ENCODE peak calls at places on chromosome 5, in ten cellular contexts. One of them, this sample, is unnamed.

GRCh38 chr5:65474129-65474711 is 7.5 kb downstream of the ADAMTS6 start:
- DNase-seq in lower leg skin: no peak
- DNase-seq in ovary: no peak
- DNase-seq in suprapubic skin: no peak
- DNase-seq in heart left ventricle: no peak
- DNase-seq in K562: no peak
- DNase-seq in right lobe of liver: no peak
- DNase-seq in sigmoid colon: no peak
- DNase-seq in A549: no peak
- DNase-seq in Peyer's patch: no peak
- DNase-seq in this sample: no peak

GRCh38 chr5:98468188-98468869 is 305.1 kb upstream of the RGMB start:
- DNase-seq in heart left ventricle: no peak
- DNase-seq in ovary: no peak
- DNase-seq in suprapubic skin: no peak
- DNase-seq in Peyer's patch: no peak
- DNase-seq in lower leg skin: no peak
- DNase-seq in A549: peak; percentile 29
- DNase-seq in K562: no peak
- DNase-seq in right lobe of liver: no peak
- DNase-seq in sigmoid colon: no peak
- DNase-seq in this sample: no peak

GRCh38 chr5:19498852-19499251 is 489.1 kb downstream of the CDH18 start:
- DNase-seq in K562: no peak
- DNase-seq in sigmoid colon: no peak
- DNase-seq in Peyer's patch: no peak
- DNase-seq in ovary: no peak
- DNase-seq in suprapubic skin: no peak
- DNase-seq in lower leg skin: no peak
- DNase-seq in right lobe of liver: no peak
- DNase-seq in heart left ventricle: no peak
- DNase-seq in A549: no peak
- DNase-seq in this sample: no peak

GRCh38 chr5:12354686-12355085 is 450.4 kb upstream of the CTNND2 start:
- DNase-seq in A549: no peak
- DNase-seq in ovary: no peak
- DNase-seq in sigmoid colon: no peak
- DNase-seq in heart left ventricle: no peak
- DNase-seq in suprapubic skin: no peak
- DNase-seq in Peyer's patch: no peak
- DNase-seq in lower leg skin: no peak
- DNase-seq in right lobe of liver: no peak
- DNase-seq in K562: no peak
- DNase-seq in this sample: no peak

GRCh38 chr5:168219515-168220410 is 71.7 kb upstream of the WWC1 start:
- DNase-seq in suprapubic skin: no peak
- DNase-seq in A549: peak; percentile 80
- DNase-seq in Peyer's patch: peak; percentile 68
- DNase-seq in heart left ventricle: no peak
- DNase-seq in lower leg skin: peak; percentile 74
- DNase-seq in right lobe of liver: no peak
- DNase-seq in K562: peak; percentile 76
- DNase-seq in ovary: no peak
- DNase-seq in sigmoid colon: no peak
- DNase-seq in this sample: peak; percentile 74

GRCh38 chr5:77640577-77641396 is 2.3 kb upstream of the OTP start:
- DNase-seq in ovary: no peak
- DNase-seq in Peyer's patch: no peak
- DNase-seq in right lobe of liver: no peak
- DNase-seq in K562: no peak
- DNase-seq in A549: no peak
- DNase-seq in lower leg skin: no peak
- DNase-seq in sigmoid colon: no peak
- DNase-seq in heart left ventricle: no peak
- DNase-seq in suprapubic skin: no peak
- DNase-seq in this sample: no peak

GRCh38 chr5:157204765-157205164 is 24.1 kb downstream of the ITK start:
- DNase-seq in sigmoid colon: no peak
- DNase-seq in A549: no peak
- DNase-seq in right lobe of liver: no peak
- DNase-seq in heart left ventricle: no peak
- DNase-seq in ovary: no peak
- DNase-seq in K562: no peak
- DNase-seq in lower leg skin: no peak
- DNase-seq in suprapubic skin: no peak
- DNase-seq in Peyer's patch: no peak
- DNase-seq in this sample: no peak

GRCh38 chr5:60632153-60632552 is 67.8 kb downstream of the DEPDC1B start:
- DNase-seq in A549: no peak
- DNase-seq in right lobe of liver: no peak
- DNase-seq in sigmoid colon: no peak
- DNase-seq in lower leg skin: no peak
- DNase-seq in Peyer's patch: no peak
- DNase-seq in K562: no peak
- DNase-seq in suprapubic skin: peak; percentile 76
- DNase-seq in ovary: no peak
- DNase-seq in heart left ventricle: peak; percentile 28
- DNase-seq in this sample: no peak

GRCh38 chr5:126481243-126481642 is 58.0 kb downstream of the GRAMD2B start:
- DNase-seq in suprapubic skin: no peak
- DNase-seq in right lobe of liver: no peak
- DNase-seq in K562: no peak
- DNase-seq in sigmoid colon: no peak
- DNase-seq in A549: no peak
- DNase-seq in lower leg skin: no peak
- DNase-seq in heart left ventricle: no peak
- DNase-seq in Peyer's patch: no peak
- DNase-seq in ovary: no peak
- DNase-seq in this sample: no peak

GRCh38 chr5:71615809-71616208 is 28.7 kb downstream of the MCCC2 start:
- DNase-seq in lower leg skin: no peak
- DNase-seq in sigmoid colon: no peak
- DNase-seq in right lobe of liver: no peak
- DNase-seq in heart left ventricle: no peak
- DNase-seq in suprapubic skin: no peak
- DNase-seq in K562: no peak
- DNase-seq in A549: no peak
- DNase-seq in ovary: no peak
- DNase-seq in Peyer's patch: no peak
- DNase-seq in this sample: no peak

GRCh38 chr5:94645053-94645452 is 26.6 kb downstream of the SLF1 start:
- DNase-seq in lower leg skin: no peak
- DNase-seq in suprapubic skin: no peak
- DNase-seq in A549: no peak
- DNase-seq in ovary: no peak
- DNase-seq in sigmoid colon: no peak
- DNase-seq in right lobe of liver: no peak
- DNase-seq in heart left ventricle: no peak
- DNase-seq in K562: no peak
- DNase-seq in Peyer's patch: no peak
- DNase-seq in this sample: no peak

GRCh38 chr5:111781200-111781599 is 24.2 kb upstream of the NREP start:
- DNase-seq in K562: no peak
- DNase-seq in ovary: no peak
- DNase-seq in Peyer's patch: no peak
- DNase-seq in A549: no peak
- DNase-seq in lower leg skin: peak; percentile 49
- DNase-seq in heart left ventricle: peak; percentile 67
- DNase-seq in right lobe of liver: no peak
- DNase-seq in suprapubic skin: no peak
- DNase-seq in sigmoid colon: peak; percentile 77
- DNase-seq in this sample: no peak

GRCh38 chr5:73443725-73444498 is 4.7 kb downstream of the FOXD1 start:
- DNase-seq in lower leg skin: no peak
- DNase-seq in heart left ventricle: no peak
- DNase-seq in sigmoid colon: no peak
- DNase-seq in Peyer's patch: no peak
- DNase-seq in right lobe of liver: no peak
- DNase-seq in ovary: no peak
- DNase-seq in A549: no peak
- DNase-seq in suprapubic skin: no peak
- DNase-seq in K562: no peak
- DNase-seq in this sample: no peak

DNA sequence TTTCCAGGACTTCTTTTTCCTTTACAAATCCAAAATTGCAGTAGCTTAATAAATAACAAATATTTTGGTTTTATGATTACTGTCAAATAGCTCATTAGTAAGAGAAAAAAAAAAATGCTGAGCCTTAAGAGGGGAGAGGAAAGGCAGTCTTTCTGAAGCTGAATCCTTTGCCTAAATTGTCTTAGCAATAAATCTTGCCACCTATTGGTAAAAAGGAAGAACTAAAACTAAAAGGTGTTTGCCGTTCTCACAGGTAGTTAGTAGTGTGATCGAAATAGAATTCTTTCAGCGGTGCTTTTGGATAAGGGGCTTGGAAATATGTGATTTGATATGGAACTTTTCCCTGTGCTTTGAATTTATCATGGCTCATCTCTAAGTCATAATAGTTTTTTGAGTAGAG is 31.2 kb downstream of the PIK3R1 start:
- DNase-seq in heart left ventricle: no peak
- DNase-seq in K562: no peak
- DNase-seq in A549: no peak
- DNase-seq in right lobe of liver: no peak
- DNase-seq in sigmoid colon: no peak
- DNase-seq in Peyer's patch: no peak
- DNase-seq in ovary: no peak
- DNase-seq in lower leg skin: no peak
- DNase-seq in suprapubic skin: no peak
- DNase-seq in this sample: no peak
- TF ChIP-seq POLR2A in heart left ventricle: no peak
- TF ChIP-seq POLR2A in K562: no peak
- TF ChIP-seq POLR2A in A549: no peak
- TF ChIP-seq POLR2A in right lobe of liver: no peak
- TF ChIP-seq POLR2A in sigmoid colon: no peak
- TF ChIP-seq POLR2A in Peyer's patch: no peak
- TF ChIP-seq POLR2A in ovary: no peak
- TF ChIP-seq POLR2A in lower leg skin: no peak
- TF ChIP-seq POLR2A in suprapubic skin: no peak
- TF ChIP-seq POLR2A in this sample: no peak

DNA sequence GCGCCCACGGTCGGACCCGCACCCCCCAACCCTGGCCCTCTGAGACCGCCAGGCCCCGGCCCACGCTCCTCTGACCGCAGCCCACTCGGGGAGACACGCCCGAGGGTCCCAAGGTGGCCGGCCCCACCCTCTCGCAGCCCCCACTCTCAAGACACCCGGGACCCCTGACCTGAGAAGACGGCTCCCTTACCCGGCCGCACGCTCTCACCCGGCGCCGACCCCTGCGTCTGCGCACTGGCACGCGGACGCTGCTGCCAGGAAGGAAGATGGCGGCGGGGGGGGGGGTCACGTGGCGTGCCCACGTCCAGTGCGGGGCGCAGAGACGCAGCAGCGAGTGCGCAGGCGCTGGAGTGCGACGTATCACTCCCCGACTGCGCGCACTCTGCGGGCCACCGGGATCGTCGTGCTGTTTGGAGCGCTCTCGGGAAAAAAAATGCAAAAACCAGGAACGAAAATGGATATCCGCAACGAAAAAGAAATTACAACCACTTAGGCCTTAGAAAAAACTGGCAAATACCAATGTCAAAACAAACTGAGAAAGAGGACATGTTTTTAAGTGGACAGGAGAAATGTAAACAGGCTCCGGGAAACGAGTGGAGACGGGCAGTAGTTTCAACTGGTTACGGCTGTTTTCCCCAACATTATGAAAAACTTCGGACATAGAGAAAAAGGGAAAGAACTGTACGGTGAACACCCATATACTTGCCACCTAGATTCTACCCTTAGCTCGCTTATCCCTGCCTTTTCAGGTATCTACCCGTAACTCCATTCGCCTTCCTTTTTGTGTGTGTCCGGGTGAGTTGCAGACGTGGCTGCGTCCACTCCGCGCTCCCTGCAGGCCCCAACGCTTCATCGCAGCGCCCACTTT is at the start of gene MRPL36:
- DNase-seq in A549: peak; percentile 94
- DNase-seq in K562: peak; percentile 97
- DNase-seq in Peyer's patch: peak; percentile 97
- DNase-seq in lower leg skin: peak; percentile 90
- DNase-seq in ovary: peak; percentile 87
- DNase-seq in sigmoid colon: peak; percentile 96
- DNase-seq in right lobe of liver: peak; percentile 95
- DNase-seq in suprapubic skin: peak; percentile 97
- DNase-seq in heart left ventricle: peak; percentile 98
- DNase-seq in this sample: peak; percentile 90
- TF ChIP-seq POLR2A in A549: peak; percentile 85
- TF ChIP-seq POLR2A in K562: peak; percentile 97
- TF ChIP-seq POLR2A in Peyer's patch: peak; percentile 90
- TF ChIP-seq POLR2A in lower leg skin: no peak
- TF ChIP-seq POLR2A in ovary: peak; percentile 81
- TF ChIP-seq POLR2A in sigmoid colon: peak; percentile 73
- TF ChIP-seq POLR2A in right lobe of liver: peak; percentile 77
- TF ChIP-seq POLR2A in suprapubic skin: peak; percentile 77
- TF ChIP-seq POLR2A in heart left ventricle: peak; percentile 87
- TF ChIP-seq POLR2A in this sample: peak; percentile 80

GRCh38 chr5:40826778-40827478 is 8.1 kb downstream of the RPL37 start:
- DNase-seq in ovary: no peak
- DNase-seq in K562: no peak
- DNase-seq in A549: no peak
- DNase-seq in Peyer's patch: no peak
- DNase-seq in heart left ventricle: no peak
- DNase-seq in right lobe of liver: no peak
- DNase-seq in sigmoid colon: no peak
- DNase-seq in suprapubic skin: no peak
- DNase-seq in lower leg skin: no peak
- DNase-seq in this sample: no peak
- TF ChIP-seq POLR2A in ovary: no peak
- TF ChIP-seq POLR2A in K562: peak; percentile 59
- TF ChIP-seq POLR2A in A549: no peak
- TF ChIP-seq POLR2A in Peyer's patch: no peak
- TF ChIP-seq POLR2A in heart left ventricle: no peak
- TF ChIP-seq POLR2A in right lobe of liver: no peak
- TF ChIP-seq POLR2A in sigmoid colon: no peak
- TF ChIP-seq POLR2A in suprapubic skin: no peak
- TF ChIP-seq POLR2A in lower leg skin: no peak
- TF ChIP-seq POLR2A in this sample: no peak

DNA sequence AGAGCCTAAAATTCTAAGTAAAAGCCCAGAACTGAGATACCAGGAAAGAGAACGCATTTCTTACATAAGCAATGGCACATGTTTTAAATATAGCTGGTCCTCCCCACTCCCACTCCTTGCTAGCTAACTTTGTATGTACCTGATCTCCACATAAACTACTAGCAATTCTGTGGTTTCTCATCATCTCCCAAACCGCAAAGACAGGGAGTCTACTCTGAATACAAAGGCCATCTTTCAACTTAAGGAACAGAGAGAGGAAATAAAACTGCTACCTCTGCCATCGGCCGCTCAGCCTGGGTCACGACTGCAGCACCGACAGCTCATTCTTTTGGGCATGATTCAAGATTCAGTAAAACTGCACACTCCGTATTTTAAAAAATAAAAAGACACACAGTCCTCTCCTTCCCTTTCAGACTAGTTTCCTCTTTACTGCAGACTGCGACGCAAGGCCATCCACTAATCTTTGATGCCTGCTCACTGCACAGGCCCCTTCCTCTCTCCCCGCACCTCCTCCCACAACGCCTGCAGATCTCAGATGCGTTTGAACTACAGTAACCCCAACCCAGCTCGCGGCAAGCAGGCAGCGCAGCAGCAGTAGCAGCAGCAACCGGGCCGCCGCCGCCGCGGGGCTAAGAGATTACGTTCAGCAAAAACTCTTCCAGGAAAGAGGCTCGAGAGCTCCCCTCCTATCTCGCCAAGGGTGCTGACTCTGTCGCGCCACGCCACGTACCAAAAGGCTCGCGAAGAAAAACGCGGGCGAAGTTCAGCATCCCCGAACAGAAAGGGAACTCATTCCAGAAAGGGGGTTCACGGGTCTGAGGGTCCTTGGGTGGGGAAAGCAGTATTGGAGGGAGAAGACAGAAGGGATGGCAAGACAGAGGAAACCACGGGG is 1.5 kb downstream of the RNF145 start:
- DNase-seq in ovary: peak; percentile 70
- DNase-seq in Peyer's patch: peak; percentile 92
- DNase-seq in lower leg skin: peak; percentile 68
- DNase-seq in A549: peak; percentile 85
- DNase-seq in K562: peak; percentile 53
- DNase-seq in sigmoid colon: peak; percentile 91
- DNase-seq in heart left ventricle: peak; percentile 89
- DNase-seq in suprapubic skin: peak; percentile 90
- DNase-seq in right lobe of liver: peak; percentile 88
- DNase-seq in this sample: peak; percentile 81
- TF ChIP-seq POLR2A in ovary: peak; percentile 49
- TF ChIP-seq POLR2A in Peyer's patch: peak; percentile 19
- TF ChIP-seq POLR2A in lower leg skin: no peak
- TF ChIP-seq POLR2A in A549: peak; percentile 39
- TF ChIP-seq POLR2A in K562: peak; percentile 79
- TF ChIP-seq POLR2A in sigmoid colon: peak; percentile 54
- TF ChIP-seq POLR2A in heart left ventricle: peak; percentile 30
- TF ChIP-seq POLR2A in suprapubic skin: no peak
- TF ChIP-seq POLR2A in right lobe of liver: peak; percentile 30
- TF ChIP-seq POLR2A in this sample: peak; percentile 46